ENCODE peak calls at places on chromosomes 7 and 10, in nine cellular contexts. T is renal cortical epithelial cell, L is ureter, H is gastrocnemius medialis, B is OCI-LY7, V is neural progenitor cell, N is occipital lobe, W is HCT116, R is IMR-90. A is an unnamed sample.
A peak's percentile ranks its signal among the peaks of the same experiment; 100 is the strongest.

GRCh38 chr7:123627859-123628258 is 26.2 kb downstream of the ASB15 start:
- DNase-seq in T (no peak), L (no peak), H (no peak), B (no peak), V (no peak), N (no peak), W (no peak), R (no peak), A (no peak)

GRCh38 chr10:102109166-102110116 is 10.7 kb downstream of the LDB1 start:
- DNase-seq in T (no peak), L (no peak), H (no peak), B (no peak), V (no peak), N (no peak), W (no peak), R (no peak), A (no peak)

GRCh38 chr7:1673581-1674102 is 3.6 kb downstream of the ELFN1 start:
- DNase-seq in T (no peak), L (peak; percentile 31), H (peak; percentile 5), B (no peak), V (no peak), N (no peak), W (no peak), R (no peak), A (no peak)

GRCh38 chr7:503575-504111 is 16.0 kb downstream of the PDGFA start:
- DNase-seq in T (peak; percentile 92), L (no peak), H (no peak), B (no peak), V (no peak), N (no peak), W (no peak), R (no peak), A (peak; percentile 91)

GRCh38 chr10:6267941-6268340 is 65.2 kb downstream of the PFKFB3 start:
- DNase-seq in T (no peak), L (no peak), H (no peak), B (no peak), V (no peak), N (no peak), W (no peak), R (no peak), A (peak; percentile 86)

GRCh38 chr7:151141855-151142685 is 25.4 kb downstream of the GBX1 start:
- DNase-seq in T (no peak), L (no peak), H (no peak), B (no peak), V (no peak), N (no peak), W (no peak), R (no peak), A (no peak)

GRCh38 chr10:80433134-80433533 is 21.0 kb upstream of the TSPAN14 start:
- DNase-seq in T (no peak), L (no peak), H (no peak), B (no peak), V (no peak), N (no peak), W (no peak), R (no peak), A (no peak)

GRCh38 chr10:14146005-14146404 is 184.7 kb downstream of the FRMD4A start:
- DNase-seq in T (no peak), L (no peak), H (no peak), B (no peak), V (no peak), N (no peak), W (no peak), R (peak; percentile 95), A (no peak)

GRCh38 chr7:102140952-102141370 is 145.7 kb upstream of the SH2B2 start:
- DNase-seq in T (no peak), L (no peak), H (no peak), B (peak; percentile 54), V (no peak), N (no peak), W (no peak), R (no peak), A (no peak)

GRCh38 chr10:7697304-7697822 is 5.8 kb upstream of the ITIH2 start:
- DNase-seq in T (peak; percentile 20), L (no peak), H (no peak), B (no peak), V (no peak), N (no peak), W (no peak), R (no peak), A (no peak)

GRCh38 chr10:103822052-103822716 is 33.2 kb downstream of the SH3PXD2A start:
- DNase-seq in T (no peak), L (no peak), H (no peak), B (no peak), V (peak; percentile 34), N (no peak), W (no peak), R (no peak), A (no peak)

GRCh38 chr10:103800789-103801540 is 54.4 kb downstream of the SH3PXD2A start:
- DNase-seq in T (peak; percentile 59), L (no peak), H (no peak), B (no peak), V (no peak), N (no peak), W (no peak), R (peak; percentile 82), A (no peak)

GRCh38 chr7:5528071-5528814 is 104.6 kb upstream of the TNRC18 start:
- DNase-seq in T (no peak), L (peak; percentile 70), H (peak; percentile 71), B (peak; percentile 13), V (peak; percentile 59), N (no peak), W (no peak), R (peak; percentile 36), A (peak; percentile 52)

GRCh38 chr10:47167591-47167990 is 132.4 kb upstream of the GDF10 start:
- DNase-seq in T (no peak), L (no peak), H (no peak), B (no peak), V (no peak), N (no peak), W (no peak), R (no peak), A (no peak)

GRCh38 chr10:13382759-13383753 is 35.0 kb upstream of the SEPHS1 start:
- DNase-seq in T (no peak), L (peak; percentile 55), H (no peak), B (no peak), V (no peak), N (no peak), W (no peak), R (no peak), A (peak; percentile 81)

GRCh38 chr10:77869626-77870420 is 56.7 kb downstream of the DLG5 start:
- DNase-seq in T (no peak), L (no peak), H (no peak), B (no peak), V (no peak), N (no peak), W (no peak), R (no peak), A (no peak)

GRCh38 chr10:128103229-128103714 is 23.0 kb downstream of the MKI67 start:
- DNase-seq in T (no peak), L (no peak), H (no peak), B (no peak), V (no peak), N (no peak), W (no peak), R (no peak), A (no peak)

A was measured in lung.